ENCODE peak calls at places on chromosomes 2 and 18, in five cellular contexts. I, U, N, F and O are unnamed samples.

GRCh38 chr2:47785986-47786385 is 3.0 kb downstream of the MSH6 start:
- DNase-seq in N (no peak), U (no peak), F (no peak), I (no peak), O (peak; percentile 59)

GRCh38 chr2:61816480-61817355 is 37.1 kb downstream of the FAM161A start:
- DNase-seq in F (no peak), U (no peak), N (no peak), I (no peak), O (no peak)

GRCh38 chr2:181586569-181587076 is 70.3 kb downstream of the CERKL start:
- DNase-seq in I (peak; percentile 2), U (no peak), N (no peak), F (no peak), O (no peak)

GRCh38 chr2:182018218-182018617 is 32.6 kb downstream of the PPP1R1C start:
- DNase-seq in F (no peak), U (peak; percentile 38), I (peak; percentile 87), N (no peak), O (no peak)

GRCh38 chr2:217853301-217853881 is 149.4 kb downstream of the TNS1 start:
- DNase-seq in F (peak; percentile 26), I (no peak), U (no peak), N (no peak), O (peak; percentile 43)

GRCh38 chr2:64646007-64646880 is 7.5 kb downstream of the SERTAD2 start:
- DNase-seq in I (no peak), F (peak; percentile 91), U (peak; percentile 89), N (peak; percentile 85), O (peak; percentile 91)

GRCh38 chr2:121159291-121160144 is 125.5 kb downstream of the TFCP2L1 start:
- DNase-seq in I (no peak), N (no peak), U (no peak), F (no peak), O (no peak)

GRCh38 chr2:55943466-55943865 is 19.9 kb upstream of the EFEMP1 start:
- DNase-seq in U (no peak), I (no peak), F (no peak), N (no peak), O (no peak)

GRCh38 chr18:59650266-59650820 is 46.9 kb downstream of the CCBE1 start:
- DNase-seq in I (peak; percentile 54), F (no peak), N (no peak), U (no peak), O (no peak)

GRCh38 chr18:75244336-75244735 is 33.7 kb downstream of the TSHZ1 start:
- DNase-seq in N (peak; percentile 55), U (no peak), F (no peak), I (no peak), O (no peak)

GRCh38 chr18:3603460-3604259 is 153.7 kb downstream of the TGIF1 start:
- DNase-seq in F (no peak), N (peak; percentile 99), I (peak; percentile 97), U (peak; percentile 96), O (peak; percentile 67)

GRCh38 chr18:66377291-66377690 is 226.6 kb downstream of the CDH19 start:
- DNase-seq in U (no peak), F (no peak), N (no peak), I (no peak), O (no peak)

GRCh38 chr2:21041943-21042707 is 1.7 kb downstream of the APOB start:
- DNase-seq in I (no peak), F (no peak), U (no peak), N (no peak), O (no peak)

GRCh38 chr18:9506046-9506792 is 30.9 kb downstream of the RALBP1 start:
- DNase-seq in N (peak; percentile 45), I (peak; percentile 39), U (no peak), F (no peak), O (no peak)

GRCh38 chr18:74617486-74617885 is 19.8 kb downstream of the ZNF407 start:
- DNase-seq in I (no peak), N (no peak), F (no peak), U (peak; percentile 33), O (no peak)